ENCODE peak calls at places on chromosomes 4 and X, in eight cellular contexts. E is Panc1; W is foreskin fibroblast; D is mucosa of descending colon; A is CD8-positive, alpha-beta memory T cell; M is endodermal cell; J is mesenchymal stem cell; L is fibroblast of mammary gland. B is an unnamed sample.

GRCh38 chr4:23455482-23455881 is 434.4 kb downstream of the PPARGC1A start:
- DNase-seq in J (no peak), E (no peak), L (no peak), W (no peak), D (no peak), A (no peak), M (peak), B (no peak)

GRCh38 chr4:99404595-99405287 is 30.4 kb downstream of the ADH7 start:
- DNase-seq in J (peak), A (no peak), D (no peak), L (peak), W (peak), E (peak), M (no peak), B (peak)

GRCh38 chr4:41260315-41260714 is 3.6 kb downstream of the UCHL1 start:
- DNase-seq in M (no peak), D (no peak), L (no peak), A (no peak), E (no peak), W (no peak), J (no peak), B (no peak)

GRCh38 chr4:185411833-185412232 is 13.9 kb downstream of the UFSP2 start:
- DNase-seq in A (no peak), D (no peak), M (no peak), E (no peak), J (no peak), L (no peak), W (no peak), B (no peak)

GRCh38 chr4:166594326-166594946 is 639.9 kb downstream of the SPOCK3 start:
- DNase-seq in A (no peak), E (peak), J (peak), W (peak), M (peak), L (peak), D (no peak), B (peak)

GRCh38 chrX:24371391-24371972 is 11.0 kb downstream of the SUPT20HL1 start:
- DNase-seq in D (no peak), L (peak), E (peak), W (peak), M (peak), J (peak), A (peak), B (peak)

GRCh38 chrX:152926923-152927322 is 29.1 kb downstream of the ZNF185 start:
- DNase-seq in W (no peak), L (peak), A (no peak), E (no peak), D (no peak), J (peak), M (no peak), B (no peak)

GRCh38 chr4:127730142-127730913 is at the start of gene SLC25A31:
- DNase-seq in A (no peak), E (no peak), M (peak), W (no peak), D (no peak), J (no peak), L (no peak), B (no peak)

GRCh38 chrX:154374361-154375155 is at the start of gene FLNA:
- DNase-seq in A (no peak), M (peak), E (no peak), D (peak), W (peak), J (peak), L (no peak), B (peak)

GRCh38 chr4:39042365-39042764 is 10.2 kb upstream of the TMEM156 start:
- DNase-seq in A (no peak), E (no peak), M (no peak), D (no peak), J (peak), W (no peak), L (no peak), B (peak)

GRCh38 chr4:136784326-136784725 is 748.0 kb downstream of the PCDH18 start:
- DNase-seq in W (no peak), L (no peak), A (no peak), D (no peak), M (no peak), J (no peak), E (no peak), B (no peak)

GRCh38 chr4:102174800-102175199 is 170.5 kb downstream of the SLC39A8 start:
- DNase-seq in M (no peak), E (no peak), J (peak), L (peak), A (no peak), W (peak), D (no peak), B (peak)

GRCh38 chr4:2413821-2414610 is 4.4 kb downstream of the ZFYVE28 start:
- DNase-seq in J (peak), A (no peak), D (peak), L (no peak), W (peak), E (no peak), M (peak), B (no peak)

GRCh38 chr4:3497095-3497494 is 34.0 kb downstream of the DOK7 start:
- DNase-seq in M (peak), L (no peak), E (no peak), D (no peak), J (no peak), W (no peak), A (no peak), B (no peak)

GRCh38 chr4:181007751-181008150 is 1235.5 kb upstream of the TENM3 start:
- DNase-seq in L (peak), W (no peak), E (no peak), M (no peak), A (no peak), J (no peak), D (no peak), B (peak)

GRCh38 chr4:65600656-65601055 is 69.6 kb downstream of the EPHA5 start:
- DNase-seq in E (no peak), J (no peak), W (no peak), L (no peak), M (no peak), A (no peak), D (no peak), B (no peak)

GRCh38 chr4:117096886-117097285 is 11.5 kb upstream of the TRAM1L1 start:
- DNase-seq in L (no peak), D (no peak), W (no peak), M (no peak), J (no peak), E (no peak), A (no peak), B (no peak)

GRCh38 chrX:19991350-19991718 is 473 bp upstream of the BCLAF3 start:
- DNase-seq in A (peak), E (no peak), D (no peak), J (no peak), W (no peak), L (no peak), M (no peak), B (no peak)

GRCh38 chr4:166658585-166658984 is 575.7 kb downstream of the SPOCK3 start:
- DNase-seq in L (no peak), D (no peak), A (no peak), M (no peak), W (no peak), J (no peak), E (no peak), B (no peak)

GRCh38 chr4:10173039-10173753 is 56.6 kb upstream of the WDR1 start:
- DNase-seq in L (peak), D (no peak), M (peak), E (no peak), A (no peak), W (no peak), J (no peak), B (no peak)

GRCh38 chrX:139832728-139833309 is 100.0 kb downstream of the ATP11C start:
- DNase-seq in J (no peak), D (no peak), M (no peak), L (no peak), A (no peak), W (peak), E (no peak), B (no peak)

GRCh38 chr4:119025916-119026661 is 109.5 kb upstream of the MYOZ2 start:
- DNase-seq in W (peak), J (peak), M (no peak), E (peak), A (no peak), D (no peak), L (peak), B (peak)

GRCh38 chr4:74047152-74047551 is 8.7 kb upstream of the CXCL3 start:
- DNase-seq in W (no peak), L (no peak), M (no peak), D (no peak), E (no peak), A (no peak), J (no peak), B (no peak)

GRCh38 chrX:147485207-147485606 is 426.5 kb upstream of the FMR1 start:
- DNase-seq in J (no peak), A (no peak), E (no peak), D (peak), M (no peak), W (no peak), L (no peak), B (no peak)

GRCh38 chr4:174156239-174156826 is 127.1 kb downstream of the FBXO8 start:
- DNase-seq in M (no peak), E (peak), A (no peak), L (peak), W (peak), D (no peak), J (peak), B (no peak)

GRCh38 chr4:28402751-28403150 is 1542.1 kb downstream of the STIM2 start:
- DNase-seq in J (no peak), W (no peak), L (no peak), E (no peak), M (peak), D (no peak), A (no peak), B (no peak)

GRCh38 chrX:9311411-9312160 is 153.3 kb upstream of the TBL1X start:
- DNase-seq in W (no peak), E (no peak), A (no peak), D (no peak), L (peak), J (peak), M (no peak), B (no peak)

GRCh38 chrX:46561931-46562721 is 11.4 kb upstream of the CHST7 start:
- DNase-seq in L (no peak), A (no peak), D (no peak), W (no peak), E (no peak), J (no peak), M (no peak), B (no peak)

GRCh38 chr4:25528391-25528790 is 127.3 kb upstream of the SLC34A2 start:
- DNase-seq in D (no peak), J (no peak), E (no peak), L (no peak), M (no peak), W (no peak), A (no peak), B (no peak)

GRCh38 chr4:2812985-2813384 is 20.1 kb downstream of the SH3BP2 start:
- DNase-seq in E (no peak), M (no peak), L (peak), D (no peak), J (no peak), W (peak), A (no peak), B (no peak)

GRCh38 chrX:29662759-29663503 is 552.4 kb upstream of the MAGEB2 start:
- DNase-seq in E (peak), D (no peak), W (peak), L (peak), M (no peak), A (no peak), J (peak), B (peak)

GRCh38 chr4:120694973-120695372 is 227.6 kb downstream of the PRDM5 start:
- DNase-seq in W (peak), J (peak), M (no peak), A (no peak), D (no peak), E (no peak), L (peak), B (peak)

GRCh38 chrX:41303013-41303412 is 30.9 kb upstream of the DDX3X start:
- DNase-seq in A (no peak), W (peak), L (peak), J (no peak), E (no peak), M (no peak), D (no peak), B (peak)

GRCh38 chr4:157576671-157577070 is 356.1 kb downstream of the GRIA2 start:
- DNase-seq in M (no peak), W (no peak), J (no peak), D (no peak), E (no peak), L (no peak), A (no peak), B (no peak)

GRCh38 chr4:27861381-27861787 is 1000.7 kb downstream of the STIM2 start:
- DNase-seq in W (peak), L (peak), A (no peak), M (peak), E (no peak), D (no peak), J (peak), B (peak)

GRCh38 chr4:24763631-24764302 is 31.6 kb upstream of the SOD3 start:
- DNase-seq in E (no peak), D (no peak), J (no peak), M (no peak), A (no peak), L (peak), W (peak), B (peak)

GRCh38 chrX:49129427-49129826 is 5.9 kb upstream of the GPKOW start:
- DNase-seq in J (no peak), L (no peak), D (no peak), E (no peak), M (no peak), W (no peak), A (no peak), B (no peak)

GRCh38 chr4:183905081-183905592 is at the start of gene STOX2:
- DNase-seq in E (no peak), D (no peak), A (no peak), L (peak), W (peak), J (peak), M (peak), B (peak)

GRCh38 chr4:150232029-150232428 is 153.8 kb downstream of the DCLK2 start:
- DNase-seq in A (no peak), L (peak), J (no peak), M (no peak), W (peak), E (no peak), D (no peak), B (no peak)
- H3K4me3 ChIP-seq in A (no peak), L (no peak), J (no peak), M (no peak), W (no peak), E (no peak), D (no peak), B (no peak)

GRCh38 chr4:107034091-107034698 is 1.9 kb downstream of the DKK2 start:
- DNase-seq in J (peak), W (peak), D (no peak), A (no peak), E (no peak), M (peak), L (peak), B (peak)
- H3K4me3 ChIP-seq in J (peak), W (peak), D (no peak), A (no peak), E (peak), M (peak), L (peak), B (peak)

GRCh38 chr4:141213550-141213991 is 7.1 kb upstream of the ZNF330 start:
- DNase-seq in W (no peak), J (no peak), A (no peak), M (no peak), L (no peak), D (no peak), E (no peak), B (no peak)

GRCh38 chr4:141210168-141210567 is 10.5 kb upstream of the ZNF330 start:
- DNase-seq in A (no peak), M (no peak), L (no peak), E (no peak), D (no peak), W (no peak), J (no peak), B (no peak)

DNA sequence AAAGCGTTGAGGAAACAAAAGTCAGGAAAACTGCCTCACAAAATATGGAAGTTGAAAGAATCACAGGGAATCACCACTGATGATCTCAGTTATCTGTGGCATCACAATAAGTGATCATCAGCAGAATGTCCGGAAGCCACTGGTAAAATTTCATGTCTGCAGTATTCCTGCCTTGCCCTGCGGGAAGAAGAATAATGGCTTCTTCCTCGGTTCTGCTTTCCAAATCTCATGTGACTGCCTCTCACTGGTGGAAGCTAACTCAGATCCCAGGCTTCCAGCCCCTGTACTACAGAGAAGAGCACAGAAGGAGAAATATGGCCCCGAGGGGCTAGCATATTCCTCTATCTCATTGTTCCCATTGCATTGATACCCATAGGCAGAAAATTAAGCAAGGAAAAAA is 12.7 kb upstream of the ZNF330 start:
- DNase-seq in E (no peak), M (no peak), J (no peak), W (no peak), D (no peak), L (no peak), A (no peak), B (no peak)
- H3K4me3 ChIP-seq in E (no peak), M (no peak), J (no peak), W (no peak), D (no peak), L (no peak), A (no peak), B (no peak)

DNA sequence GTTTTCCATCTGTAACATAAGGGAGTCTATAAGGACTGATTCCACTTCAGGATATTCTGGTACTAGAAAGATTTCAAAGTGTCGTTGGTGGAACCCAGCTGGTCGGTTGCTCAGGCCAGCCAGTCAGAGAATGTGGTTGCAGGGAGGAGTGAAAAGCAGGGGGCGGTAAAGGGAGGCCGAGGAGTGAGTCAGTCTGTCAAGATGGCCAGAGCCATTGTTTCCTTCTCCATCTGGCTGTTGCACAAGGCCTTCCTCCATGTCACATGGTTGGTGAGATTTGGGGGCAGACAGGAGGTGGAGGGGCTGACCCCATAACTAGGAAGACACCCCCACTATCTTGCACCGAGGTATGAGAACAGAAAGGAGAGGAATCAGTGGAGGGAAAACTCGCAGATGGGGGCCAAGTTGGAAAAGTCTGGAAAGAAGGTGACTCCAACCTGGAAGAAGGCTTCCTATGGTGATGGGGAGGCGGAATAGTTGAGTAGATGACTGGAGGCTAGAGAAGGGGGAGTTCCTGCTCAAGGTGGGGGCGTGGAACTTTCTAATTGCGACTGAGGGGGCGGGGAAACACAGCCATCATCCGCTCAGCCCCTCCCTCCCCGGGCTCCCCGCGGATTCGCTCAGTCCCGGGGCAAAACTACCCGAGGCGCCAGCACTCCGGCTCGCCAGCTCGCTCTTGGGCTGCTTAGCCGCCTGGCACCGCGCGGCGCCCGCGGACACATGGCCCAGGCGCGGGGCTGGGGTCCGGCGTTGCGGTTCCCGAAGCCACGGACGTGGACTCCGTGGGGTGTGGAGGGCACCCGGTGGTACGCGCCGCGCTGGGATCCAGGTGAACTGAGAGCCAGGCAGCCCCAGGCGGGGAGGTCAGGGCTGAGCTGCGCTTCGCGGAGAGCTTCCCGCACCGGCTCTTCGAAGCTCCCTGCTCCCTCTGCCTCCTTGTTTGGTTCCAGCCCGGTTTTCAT is 38.5 kb downstream of the STARD8 start:
- DNase-seq in W (peak), M (peak), E (no peak), D (no peak), L (peak), A (no peak), J (peak), B (peak)
- H3K4me3 ChIP-seq in W (peak), M (no peak), E (peak), D (no peak), L (peak), A (no peak), J (peak), B (peak)

DNA sequence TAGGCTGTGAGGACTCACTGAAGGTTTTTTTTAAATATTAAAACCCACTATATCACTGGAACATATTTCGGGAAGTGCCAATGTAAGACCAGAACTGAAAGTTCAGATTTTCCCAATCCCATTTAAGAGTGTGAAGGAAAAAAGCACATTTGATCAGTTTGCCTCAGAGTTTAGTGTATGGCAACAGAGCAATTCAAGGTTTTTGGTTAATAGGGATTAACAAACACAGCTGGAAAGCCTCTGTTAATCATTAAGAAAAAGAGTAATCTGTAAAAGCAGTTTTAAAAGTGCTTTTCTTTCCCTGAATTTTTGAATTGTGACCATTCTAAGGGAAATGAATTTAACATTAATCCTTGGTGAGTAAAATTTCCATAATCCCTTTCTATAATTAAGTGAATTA is 60.4 kb downstream of the NPY5R start:
- DNase-seq in L (no peak), D (no peak), W (no peak), M (no peak), A (no peak), E (no peak), J (no peak), B (no peak)
- H3K4me3 ChIP-seq in L (no peak), D (no peak), W (no peak), M (peak), A (no peak), E (no peak), J (no peak), B (peak)

B was measured in MG63.